ENCODE peak calls at places on chromosomes 6 and 20, in six cellular contexts. O is heart left ventricle; V is D721Med; S is Right ventricle myocardium superior; K is mesendoderm; T is activated T-cell treated with anti-CD3 and anti-CD28 coated beads, Interleukin-2, amount 50 U/mL, for 4 hours. P is an unnamed sample.

GRCh38 chr6:39887692-39888450 is 46.4 kb downstream of the MOCS1 start:
- DNase-seq in O (peak), V (no peak), S (peak), K (peak), T (no peak), P (peak)

GRCh38 chr20:32168184-32168910 is 39.2 kb downstream of the PLAGL2 start:
- DNase-seq in O (no peak), V (no peak), S (no peak), K (peak), T (no peak), P (no peak)

GRCh38 chr20:25418779-25419178 is 11.3 kb downstream of the GINS1 start:
- DNase-seq in O (no peak), V (no peak), S (no peak), K (no peak), T (no peak), P (no peak)

GRCh38 chr20:58693226-58694006 is 816 bp downstream of the NPEPL1 start:
- DNase-seq in O (peak), V (no peak), S (peak), K (peak), T (no peak), P (no peak)

GRCh38 chr20:60007452-60007851 is 49.2 kb downstream of the CDH26 start:
- DNase-seq in O (peak), V (no peak), S (no peak), K (no peak), T (no peak), P (no peak)

GRCh38 chr20:556984-557383 is 13.4 kb upstream of the CSNK2A1 start:
- DNase-seq in O (no peak), V (no peak), S (no peak), K (no peak), T (no peak), P (no peak)

GRCh38 chr20:45109634-45110033 is 5.3 kb downstream of the WFDC5 start:
- DNase-seq in O (no peak), V (no peak), S (no peak), K (no peak), T (no peak), P (no peak)

GRCh38 chr6:112760831-112761230 is 413.7 kb downstream of the RFPL4B start:
- DNase-seq in O (no peak), V (no peak), S (no peak), K (no peak), T (no peak), P (no peak)

GRCh38 chr6:131923356-131923755 is 27.8 kb downstream of the CCN2 start:
- DNase-seq in O (peak), V (no peak), S (no peak), K (peak), T (no peak), P (no peak)

GRCh38 chr6:36577298-36577697 is 16.9 kb upstream of the SRSF3 start:
- DNase-seq in O (no peak), V (no peak), S (no peak), K (no peak), T (no peak), P (peak)

GRCh38 chr6:43703512-43704429 is 16.2 kb upstream of the MRPS18A start:
- DNase-seq in O (no peak), V (no peak), S (no peak), K (no peak), T (no peak), P (no peak)

GRCh38 chr20:235891-236290 is 8.8 kb downstream of the DEFB129 start:
- DNase-seq in O (peak), V (no peak), S (peak), K (no peak), T (no peak), P (no peak)

GRCh38 chr6:89610149-89610642 is 28.4 kb downstream of the LYRM2 start:
- DNase-seq in O (peak), V (no peak), S (peak), K (peak), T (peak), P (peak)

GRCh38 chr6:142313284-142313683 is 11.5 kb downstream of the ADGRG6 start:
- DNase-seq in O (no peak), V (no peak), S (no peak), K (no peak), T (no peak), P (no peak)

GRCh38 chr6:147689398-147689797 is 180.9 kb downstream of the SAMD5 start:
- DNase-seq in O (no peak), V (no peak), S (no peak), K (no peak), T (no peak), P (no peak)

GRCh38 chr6:166604911-166605310 is 18.4 kb upstream of the RAMACL start:
- DNase-seq in O (no peak), V (no peak), S (no peak), K (peak), T (no peak), P (no peak)

GRCh38 chr6:16002332-16003196 is 126.3 kb upstream of the MYLIP start:
- DNase-seq in O (no peak), V (no peak), S (no peak), K (no peak), T (no peak), P (no peak)

GRCh38 chr20:3080939-3081388 is 3.6 kb downstream of the AVP start:
- DNase-seq in O (peak), V (no peak), S (peak), K (no peak), T (no peak), P (peak)

GRCh38 chr6:165695736-165696515 is 32.9 kb upstream of the PDE10A start:
- DNase-seq in O (no peak), V (no peak), S (no peak), K (no peak), T (no peak), P (no peak)

GRCh38 chr6:100464910-100465700 is at the start of gene SIM1:
- DNase-seq in O (peak), V (peak), S (peak), K (peak), T (no peak), P (no peak)

GRCh38 chr6:66403965-66404364 is 696.9 kb upstream of the EYS start:
- DNase-seq in O (no peak), V (no peak), S (no peak), K (no peak), T (no peak), P (no peak)

GRCh38 chr6:169955796-169956493 is 204.5 kb downstream of the ERMARD start:
- DNase-seq in O (no peak), V (no peak), S (no peak), K (no peak), T (no peak), P (no peak)

GRCh38 chr20:63164681-63165537 is 51.0 kb downstream of the YTHDF1 start:
- DNase-seq in O (peak), V (no peak), S (peak), K (no peak), T (no peak), P (no peak)

GRCh38 chr6:38215651-38216319 is 396.3 kb downstream of the ZFAND3 start:
- DNase-seq in O (no peak), V (no peak), S (no peak), K (no peak), T (no peak), P (no peak)

GRCh38 chr6:35146453-35146852 is 5.3 kb upstream of the TCP11 start:
- DNase-seq in O (peak), V (peak), S (peak), K (peak), T (no peak), P (no peak)

GRCh38 chr20:10504893-10505292 is 69.8 kb downstream of the SLX4IP start:
- DNase-seq in O (no peak), V (no peak), S (no peak), K (no peak), T (no peak), P (no peak)

GRCh38 chr20:62604796-62605195 is 37.5 kb upstream of the SLCO4A1 start:
- DNase-seq in O (no peak), V (no peak), S (no peak), K (no peak), T (no peak), P (no peak)

GRCh38 chr6:25462235-25462897 is 183.2 kb downstream of the CARMIL1 start:
- DNase-seq in O (no peak), V (no peak), S (no peak), K (peak), T (no peak), P (no peak)

GRCh38 chr6:150599199-150600002 is at the start of gene PLEKHG1:
- DNase-seq in O (peak), V (no peak), S (peak), K (peak), T (peak), P (peak)

GRCh38 chr20:910840-911770 is 5.0 kb downstream of the ANGPT4 start:
- DNase-seq in O (no peak), V (no peak), S (no peak), K (no peak), T (no peak), P (peak)

GRCh38 chr6:73341335-73341734 is 12.7 kb downstream of the DPPA5 start:
- DNase-seq in O (no peak), V (no peak), S (no peak), K (no peak), T (no peak), P (no peak)

GRCh38 chr6:158798311-158798710 is 20.9 kb downstream of the EZR start:
- DNase-seq in O (no peak), V (no peak), S (no peak), K (no peak), T (no peak), P (no peak)

GRCh38 chr6:53628354-53629119 is 37.0 kb downstream of the KLHL31 start:
- DNase-seq in O (no peak), V (no peak), S (no peak), K (no peak), T (no peak), P (no peak)

GRCh38 chr6:158037771-158038170 is 56.1 kb downstream of the SYNJ2 start:
- DNase-seq in O (peak), V (no peak), S (peak), K (no peak), T (no peak), P (no peak)

GRCh38 chr20:34525709-34526416 is 9.6 kb downstream of the DYNLRB1 start:
- DNase-seq in O (peak), V (no peak), S (peak), K (peak), T (no peak), P (peak)

GRCh38 chr6:34031567-34032383 is 114.1 kb downstream of the GRM4 start:
- DNase-seq in O (no peak), V (peak), S (no peak), K (no peak), T (no peak), P (no peak)

GRCh38 chr20:35434085-35435005 is 3.7 kb downstream of the GDF5 start:
- DNase-seq in O (peak), V (no peak), S (peak), K (no peak), T (no peak), P (no peak)

GRCh38 chr6:27312146-27312949 is at the start of gene POM121L2:
- DNase-seq in O (peak), V (peak), S (peak), K (peak), T (peak), P (no peak)

P was measured in H54.